ENCODE peak calls at places on chromosomes 7 and 10, in seven cellular contexts. D, K, N, Q, R, U and J are unnamed samples.
A peak's percentile ranks its signal among the peaks of the same experiment; 100 is the strongest.

GRCh38 chr7:10128748-10129147 is 844.9 kb upstream of the PHF14 start:
- DNase-seq in D (peak; percentile 24), K (no peak), N (no peak), Q (no peak), R (no peak), U (no peak), J (no peak)

GRCh38 chr10:68721673-68721963 is 579 bp downstream of the CCAR1 start:
- DNase-seq in D (no peak), K (no peak), N (peak; percentile 12), Q (no peak), R (no peak), U (no peak), J (no peak)

GRCh38 chr7:33841658-33842057 is 63.7 kb upstream of the BMPER start:
- DNase-seq in D (peak; percentile 76), K (no peak), N (peak; percentile 21), Q (no peak), R (no peak), U (no peak), J (no peak)

GRCh38 chr10:101293007-101293723 is 60.8 kb upstream of the BTRC start:
- DNase-seq in D (no peak), K (no peak), N (no peak), Q (no peak), R (no peak), U (no peak), J (no peak)

GRCh38 chr10:116444527-116445142 is 17.0 kb downstream of the PNLIPRP3 start:
- DNase-seq in D (no peak), K (peak; percentile 4), N (peak; percentile 16), Q (no peak), R (no peak), U (no peak), J (no peak)

GRCh38 chr10:103637855-103638561 is 144.5 kb downstream of the NEURL1 start:
- DNase-seq in D (peak; percentile 93), K (no peak), N (peak; percentile 61), Q (no peak), R (no peak), U (no peak), J (no peak)

GRCh38 chr10:60185426-60185825 is 204.2 kb downstream of the ANK3 start:
- DNase-seq in D (no peak), K (no peak), N (no peak), Q (no peak), R (no peak), U (no peak), J (no peak)

GRCh38 chr10:104099941-104100340 is 14.3 kb upstream of the COL17A1 start:
- DNase-seq in D (no peak), K (no peak), N (no peak), Q (no peak), R (no peak), U (no peak), J (no peak)

GRCh38 chr10:112526906-112527305 is 79.9 kb downstream of the VTI1A start:
- DNase-seq in D (peak; percentile 17), K (no peak), N (no peak), Q (no peak), R (no peak), U (no peak), J (no peak)

GRCh38 chr10:133318494-133319127 is 9.9 kb downstream of the ZNF511 start:
- DNase-seq in D (peak; percentile 70), K (no peak), N (peak; percentile 48), Q (peak; percentile 51), R (peak; percentile 36), U (peak; percentile 51), J (no peak)

GRCh38 chr7:84949067-84949466 is 237.8 kb downstream of the SEMA3D start:
- DNase-seq in D (no peak), K (no peak), N (no peak), Q (no peak), R (no peak), U (no peak), J (no peak)

GRCh38 chr7:84720456-84721097 is 466.3 kb downstream of the SEMA3D start:
- DNase-seq in D (no peak), K (no peak), N (no peak), Q (no peak), R (no peak), U (no peak), J (no peak)

GRCh38 chr10:96890172-96890513 is 58.0 kb downstream of the LCOR start:
- DNase-seq in D (no peak), K (no peak), N (no peak), Q (no peak), R (no peak), U (no peak), J (no peak)

GRCh38 chr10:21159669-21160068 is 262.6 kb upstream of the NEBL start:
- DNase-seq in D (no peak), K (no peak), N (no peak), Q (no peak), R (no peak), U (no peak), J (no peak)